ENCODE peak calls at places on chromosome 15, in four cellular contexts. One of them, this sample, is unnamed.

GRCh38 chr15:41987246-41987924 is 15.0 kb upstream of the EHD4 start:
- DNase-seq in AG09309: no peak
- DNase-seq in NB4: no peak
- DNase-seq in epithelial cell of esophagus: no peak
- DNase-seq in this sample: no peak

GRCh38 chr15:68500363-68501317 is 68.7 kb upstream of the ITGA11 start:
- DNase-seq in AG09309: no peak
- DNase-seq in NB4: no peak
- DNase-seq in epithelial cell of esophagus: no peak
- DNase-seq in this sample: no peak

GRCh38 chr15:63469984-63470383 is 34.4 kb upstream of the USP3 start:
- DNase-seq in AG09309: no peak
- DNase-seq in NB4: no peak
- DNase-seq in epithelial cell of esophagus: no peak
- DNase-seq in this sample: no peak

GRCh38 chr15:70742928-70743327 is 20.4 kb downstream of the UACA start:
- DNase-seq in AG09309: no peak
- DNase-seq in NB4: no peak
- DNase-seq in epithelial cell of esophagus: no peak
- DNase-seq in this sample: no peak

GRCh38 chr15:97401970-97402369 is 558.5 kb upstream of the ARRDC4 start:
- DNase-seq in AG09309: no peak
- DNase-seq in NB4: no peak
- DNase-seq in epithelial cell of esophagus: no peak
- DNase-seq in this sample: no peak

GRCh38 chr15:67067161-67067853 is 1.9 kb downstream of the SMAD3 start:
- DNase-seq in AG09309: no peak
- DNase-seq in NB4: no peak
- DNase-seq in epithelial cell of esophagus: no peak
- DNase-seq in this sample: no peak

GRCh38 chr15:50463423-50464358 is 39.5 kb downstream of the USP8 start:
- DNase-seq in AG09309: no peak
- DNase-seq in NB4: no peak
- DNase-seq in epithelial cell of esophagus: no peak
- DNase-seq in this sample: no peak

GRCh38 chr15:86610038-86610437 is 530.4 kb downstream of the AGBL1 start:
- DNase-seq in AG09309: no peak
- DNase-seq in NB4: no peak
- DNase-seq in epithelial cell of esophagus: no peak
- DNase-seq in this sample: no peak

GRCh38 chr15:89364741-89365450 is 30.3 kb upstream of the POLG start:
- DNase-seq in AG09309: no peak
- DNase-seq in NB4: peak
- DNase-seq in epithelial cell of esophagus: no peak
- DNase-seq in this sample: no peak

GRCh38 chr15:49901867-49902775 is 216.9 kb downstream of the ATP8B4 start:
- DNase-seq in AG09309: no peak
- DNase-seq in NB4: no peak
- DNase-seq in epithelial cell of esophagus: peak
- DNase-seq in this sample: no peak

GRCh38 chr15:77528290-77528967 is 104.3 kb downstream of the LINGO1 start:
- DNase-seq in AG09309: no peak
- DNase-seq in NB4: no peak
- DNase-seq in epithelial cell of esophagus: no peak
- DNase-seq in this sample: no peak

GRCh38 chr15:82183121-82184031 is 79.2 kb downstream of the EFL1 start:
- DNase-seq in AG09309: peak
- DNase-seq in NB4: no peak
- DNase-seq in epithelial cell of esophagus: no peak
- DNase-seq in this sample: no peak

GRCh38 chr15:81038975-81039607 is 38.4 kb downstream of the TLNRD1 start:
- DNase-seq in AG09309: no peak
- DNase-seq in NB4: no peak
- DNase-seq in epithelial cell of esophagus: peak
- DNase-seq in this sample: no peak

GRCh38 chr15:70361891-70362290 is 264.2 kb upstream of the TLE3 start:
- DNase-seq in AG09309: no peak
- DNase-seq in NB4: no peak
- DNase-seq in epithelial cell of esophagus: no peak
- DNase-seq in this sample: peak

GRCh38 chr15:80974914-80975313 is 14.7 kb downstream of the MESD start:
- DNase-seq in AG09309: no peak
- DNase-seq in NB4: no peak
- DNase-seq in epithelial cell of esophagus: no peak
- DNase-seq in this sample: no peak

GRCh38 chr15:70530035-70530499 is 233.3 kb downstream of the UACA start:
- DNase-seq in AG09309: no peak
- DNase-seq in NB4: no peak
- DNase-seq in epithelial cell of esophagus: no peak
- DNase-seq in this sample: peak

GRCh38 chr15:74726774-74727164 is 1.4 kb upstream of the CYP1A1 start:
- DNase-seq in AG09309: no peak
- DNase-seq in NB4: no peak
- DNase-seq in epithelial cell of esophagus: no peak
- DNase-seq in this sample: no peak

GRCh38 chr15:88894348-88894818 is 961 bp downstream of the HAPLN3 start:
- DNase-seq in AG09309: no peak
- DNase-seq in NB4: peak
- DNase-seq in epithelial cell of esophagus: peak
- DNase-seq in this sample: no peak

GRCh38 chr15:27414168-27414870 is 443.3 kb downstream of the GABRG3 start:
- DNase-seq in AG09309: no peak
- DNase-seq in NB4: no peak
- DNase-seq in epithelial cell of esophagus: peak
- DNase-seq in this sample: no peak

GRCh38 chr15:77495806-77496589 is 75.3 kb downstream of the HMG20A start:
- DNase-seq in AG09309: no peak
- DNase-seq in NB4: no peak
- DNase-seq in epithelial cell of esophagus: no peak
- DNase-seq in this sample: no peak

GRCh38 chr15:60548101-60548500 is 69.2 kb upstream of the ICE2 start:
- DNase-seq in AG09309: no peak
- DNase-seq in NB4: no peak
- DNase-seq in epithelial cell of esophagus: no peak
- DNase-seq in this sample: no peak

DNA sequence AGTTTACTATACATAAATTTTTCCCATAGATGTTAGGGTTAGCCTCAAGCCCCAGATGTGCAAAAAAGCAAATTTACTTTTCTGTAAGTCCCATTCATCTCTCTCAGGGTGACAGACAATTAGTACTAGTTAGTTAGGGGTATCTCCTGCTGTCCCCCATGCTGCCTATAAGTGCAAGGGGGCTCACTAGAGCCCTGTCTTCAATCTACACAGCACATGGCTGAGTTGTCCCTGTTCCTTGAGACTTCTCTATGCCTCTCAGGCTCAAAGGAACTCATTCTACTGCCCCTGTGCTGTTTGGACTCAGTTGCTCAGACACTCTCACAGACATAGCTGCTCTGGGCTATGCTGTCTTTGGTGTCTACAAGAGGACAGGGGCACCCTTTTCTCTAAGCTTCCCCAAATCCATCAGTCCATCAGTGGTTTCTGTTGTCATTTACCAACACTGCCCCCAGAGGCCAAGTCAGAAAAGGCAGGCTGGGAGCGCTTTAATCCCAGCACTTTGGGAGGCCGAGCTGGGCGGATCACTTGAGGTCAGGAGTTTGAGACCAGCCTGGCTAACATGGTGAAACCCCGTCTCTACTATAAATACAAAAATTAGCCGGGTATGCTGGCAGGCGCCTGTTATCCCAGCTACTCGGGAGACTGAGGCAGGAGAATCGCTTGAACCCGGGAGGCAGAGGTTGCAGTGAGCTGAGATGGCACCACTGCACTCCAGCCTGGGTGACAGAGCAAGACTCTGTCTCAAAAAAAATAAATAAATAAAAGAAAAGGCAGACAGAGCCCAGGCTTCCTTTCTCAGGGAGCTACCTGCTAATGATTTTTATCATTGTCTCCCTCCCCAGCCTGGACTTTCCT is 31.4 kb upstream of the PRTG start:
- DNase-seq in AG09309: no peak
- DNase-seq in NB4: peak
- DNase-seq in epithelial cell of esophagus: peak
- DNase-seq in this sample: no peak
- TF ChIP-seq CTCF in AG09309: peak
- TF ChIP-seq CTCF in NB4: peak
- TF ChIP-seq CTCF in epithelial cell of esophagus: peak
- TF ChIP-seq CTCF in this sample: peak

GRCh38 chr15:40238481-40238926 is 359 bp upstream of the PAK6 start:
- DNase-seq in AG09309: no peak
- DNase-seq in NB4: no peak
- DNase-seq in epithelial cell of esophagus: no peak
- DNase-seq in this sample: no peak
- H3K4me3 ChIP-seq in AG09309: peak
- H3K4me3 ChIP-seq in NB4: no peak
- H3K4me3 ChIP-seq in epithelial cell of esophagus: peak
- H3K4me3 ChIP-seq in this sample: peak

GRCh38 chr15:91852741-91853500 is 587 bp upstream of the SLCO3A1 start:
- DNase-seq in AG09309: peak
- DNase-seq in NB4: peak
- DNase-seq in epithelial cell of esophagus: peak
- DNase-seq in this sample: peak

GRCh38 chr15:91855684-91856553 is 2.4 kb downstream of the SLCO3A1 start:
- DNase-seq in AG09309: no peak
- DNase-seq in NB4: peak
- DNase-seq in epithelial cell of esophagus: peak
- DNase-seq in this sample: no peak

GRCh38 chr15:91855241-91855640 is 1.7 kb downstream of the SLCO3A1 start:
- DNase-seq in AG09309: no peak
- DNase-seq in NB4: no peak
- DNase-seq in epithelial cell of esophagus: no peak
- DNase-seq in this sample: no peak

GRCh38 chr15:91853501-91853967 is at the start of gene SLCO3A1:
- DNase-seq in AG09309: no peak
- DNase-seq in NB4: peak
- DNase-seq in epithelial cell of esophagus: peak
- DNase-seq in this sample: peak

GRCh38 chr15:91853968-91854943 is 748 bp downstream of the SLCO3A1 start:
- DNase-seq in AG09309: no peak
- DNase-seq in NB4: peak
- DNase-seq in epithelial cell of esophagus: peak
- DNase-seq in this sample: peak
- TF ChIP-seq CTCF in AG09309: no peak
- TF ChIP-seq CTCF in NB4: no peak
- TF ChIP-seq CTCF in epithelial cell of esophagus: no peak
- TF ChIP-seq CTCF in this sample: no peak

GRCh38 chr15:90873998-90874605 is 5.7 kb downstream of the FURIN start:
- DNase-seq in AG09309: no peak
- DNase-seq in NB4: peak
- DNase-seq in epithelial cell of esophagus: peak
- DNase-seq in this sample: no peak
- H3K4me3 ChIP-seq in AG09309: no peak
- H3K4me3 ChIP-seq in NB4: peak
- H3K4me3 ChIP-seq in epithelial cell of esophagus: peak
- H3K4me3 ChIP-seq in this sample: peak

DNA sequence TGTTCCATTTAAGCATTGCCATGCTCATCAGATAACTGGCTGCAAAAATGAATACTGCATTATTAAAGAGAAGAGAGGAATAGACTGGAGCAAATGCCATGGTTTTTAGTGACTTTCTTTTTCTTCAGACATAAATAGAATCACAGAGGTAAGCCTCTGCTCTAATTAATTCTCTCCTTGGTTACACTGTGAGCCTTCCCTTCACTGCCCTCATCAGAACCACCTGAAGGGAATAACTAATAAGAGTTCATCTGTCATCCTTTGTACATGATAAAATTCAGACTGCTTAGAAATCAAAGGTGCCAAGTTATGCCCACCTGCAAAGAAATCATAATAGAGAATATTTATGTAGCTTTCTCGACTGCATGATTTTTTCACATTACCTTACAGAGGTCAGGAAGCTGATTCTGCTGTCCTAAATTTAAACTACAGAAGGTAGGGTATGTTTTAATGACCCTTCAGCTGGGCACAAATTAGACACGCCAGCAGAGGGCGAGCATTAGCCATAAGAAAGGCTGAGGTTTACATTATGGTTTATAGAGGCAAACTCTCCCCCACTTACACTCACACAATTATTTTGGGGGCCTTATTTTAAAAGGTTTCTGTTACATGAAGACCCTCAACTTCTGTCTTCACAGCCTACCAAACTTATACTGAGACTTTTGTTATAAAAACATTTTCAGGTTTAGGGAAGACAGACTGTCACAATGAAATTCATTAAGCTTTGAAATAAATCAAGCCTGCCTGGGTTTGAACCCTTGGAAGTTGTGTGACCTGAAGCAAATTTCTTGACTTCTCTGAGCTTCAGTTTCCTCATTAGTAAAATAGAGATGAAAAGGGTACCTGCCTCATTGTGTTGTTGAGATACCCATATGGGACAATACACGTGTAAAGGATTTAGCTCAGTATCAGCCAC is 15.3 kb upstream of the UNC13C start:
- DNase-seq in AG09309: no peak
- DNase-seq in NB4: peak
- DNase-seq in epithelial cell of esophagus: peak
- DNase-seq in this sample: no peak
- TF ChIP-seq CTCF in AG09309: no peak
- TF ChIP-seq CTCF in NB4: peak
- TF ChIP-seq CTCF in epithelial cell of esophagus: peak
- TF ChIP-seq CTCF in this sample: no peak

GRCh38 chr15:48010321-48010720 is 110.5 kb upstream of the SLC24A5 start:
- DNase-seq in AG09309: no peak
- DNase-seq in NB4: no peak
- DNase-seq in epithelial cell of esophagus: no peak
- DNase-seq in this sample: no peak
- H3K4me3 ChIP-seq in AG09309: no peak
- H3K4me3 ChIP-seq in NB4: no peak
- H3K4me3 ChIP-seq in epithelial cell of esophagus: no peak
- H3K4me3 ChIP-seq in this sample: no peak

This sample was measured in coronary artery.